ENCODE peak calls at places on chromosomes 3 and 15, in six cellular contexts. W is neural progenitor cell, M is OCI-LY7, D is IMR-90, I is H9, B is GM23248. T is an unnamed sample.

GRCh38 chr3:94615275-94616065 is 552.6 kb downstream of the NSUN3 start:
- DNase-seq in W (no peak), M (no peak), D (no peak), I (no peak), B (no peak), T (no peak)

GRCh38 chr15:73924258-73924921 is 1.9 kb upstream of the LOXL1 start:
- DNase-seq in W (peak), M (no peak), D (peak), I (no peak), B (peak), T (peak)

GRCh38 chr3:35929158-35929557 is 289.8 kb downstream of the ARPP21 start:
- DNase-seq in W (no peak), M (no peak), D (peak), I (no peak), B (no peak), T (no peak)

GRCh38 chr3:2686816-2687502 is 423.2 kb downstream of the IL5RA start:
- DNase-seq in W (no peak), M (no peak), D (no peak), I (no peak), B (no peak), T (no peak)

GRCh38 chr3:184466413-184466960 is 86.6 kb downstream of the CHRD start:
- DNase-seq in W (peak), M (no peak), D (peak), I (no peak), B (peak), T (peak)

GRCh38 chr3:89049119-89049518 is 58.3 kb upstream of the EPHA3 start:
- DNase-seq in W (peak), M (peak), D (peak), I (peak), B (no peak), T (no peak)

GRCh38 chr3:50189274-50189673 is 2.1 kb upstream of the GNAT1 start:
- DNase-seq in W (peak), M (peak), D (peak), I (peak), B (peak), T (peak)

GRCh38 chr3:174398761-174399160 is 460.4 kb upstream of the NAALADL2 start:
- DNase-seq in W (no peak), M (no peak), D (peak), I (no peak), B (no peak), T (no peak)

GRCh38 chr15:86743283-86743903 is 663.7 kb downstream of the AGBL1 start:
- DNase-seq in W (peak), M (peak), D (no peak), I (peak), B (no peak), T (peak)

GRCh38 chr3:186320862-186321568 is 41.0 kb downstream of the DGKG start:
- DNase-seq in W (no peak), M (no peak), D (peak), I (no peak), B (peak), T (no peak)

GRCh38 chr3:22537560-22537959 is 665.6 kb upstream of the UBE2E2 start:
- DNase-seq in W (no peak), M (no peak), D (no peak), I (no peak), B (no peak), T (no peak)

GRCh38 chr3:100766069-100766468 is 56.8 kb downstream of the TFG start:
- DNase-seq in W (no peak), M (no peak), D (no peak), I (no peak), B (no peak), T (no peak)

GRCh38 chr3:99789322-99789721 is 28.3 kb upstream of the CMSS1 start:
- DNase-seq in W (peak), M (peak), D (peak), I (no peak), B (peak), T (peak)

GRCh38 chr3:105458518-105459215 is 92.0 kb downstream of the ALCAM start:
- DNase-seq in W (no peak), M (no peak), D (peak), I (no peak), B (peak), T (no peak)

GRCh38 chr3:58006661-58007060 is 1.6 kb upstream of the FLNB start:
- DNase-seq in W (no peak), M (no peak), D (no peak), I (no peak), B (no peak), T (no peak)

GRCh38 chr15:59555696-59556095 is 55.9 kb upstream of the GCNT3 start:
- DNase-seq in W (no peak), M (no peak), D (no peak), I (no peak), B (peak), T (no peak)

GRCh38 chr15:59550961-59551360 is 60.6 kb upstream of the GCNT3 start:
- DNase-seq in W (no peak), M (no peak), D (no peak), I (no peak), B (no peak), T (no peak)

GRCh38 chr15:59550520-59550919 is 61.1 kb upstream of the GCNT3 start:
- DNase-seq in W (no peak), M (no peak), D (no peak), I (no peak), B (no peak), T (no peak)

GRCh38 chr15:59556405-59556804 is 55.2 kb upstream of the GCNT3 start:
- DNase-seq in W (no peak), M (no peak), D (no peak), I (no peak), B (peak), T (no peak)

GRCh38 chr15:59553879-59554735 is 57.5 kb upstream of the GCNT3 start:
- DNase-seq in W (no peak), M (no peak), D (no peak), I (no peak), B (peak), T (peak)
- H2AFZ ChIP-seq in W (no peak), M (no peak), D (no peak), I (no peak), B (no peak), T (no peak)

DNA sequence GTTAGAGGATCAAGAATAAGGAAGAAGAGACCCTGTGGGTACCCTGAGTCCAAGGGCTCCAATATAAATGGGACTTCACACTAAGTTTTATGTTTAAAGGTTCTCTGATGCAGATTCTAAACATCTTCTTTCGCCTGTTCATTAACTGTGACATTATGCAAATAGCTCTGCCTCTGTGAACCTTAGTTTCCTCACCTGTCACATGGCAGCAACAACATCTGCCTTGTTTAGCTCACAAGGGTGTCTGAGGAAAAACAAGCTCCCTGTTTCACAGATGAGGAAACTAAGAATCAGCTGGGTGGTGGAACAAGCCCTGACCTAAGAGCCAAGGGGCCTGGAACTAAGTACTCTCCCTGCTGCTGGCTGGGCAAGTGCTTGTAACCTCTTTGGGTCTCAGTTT is 40.8 kb downstream of the GOLGA6L1 start:
- DNase-seq in W (no peak), M (peak), D (no peak), I (no peak), B (no peak), T (no peak)
- H2AFZ ChIP-seq in W (no peak), M (no peak), D (no peak), I (no peak), B (no peak), T (no peak)

GRCh38 chr3:171772427-171773056 is 37.7 kb downstream of the PLD1 start:
- DNase-seq in W (peak), M (peak), D (peak), I (peak), B (peak), T (peak)

GRCh38 chr3:171776411-171776810 is 33.9 kb downstream of the PLD1 start:
- DNase-seq in W (no peak), M (no peak), D (no peak), I (no peak), B (no peak), T (no peak)

GRCh38 chr3:171776839-171777607 is 33.3 kb downstream of the PLD1 start:
- DNase-seq in W (no peak), M (no peak), D (no peak), I (no peak), B (no peak), T (no peak)

GRCh38 chr3:171775943-171776342 is 34.3 kb downstream of the PLD1 start:
- DNase-seq in W (no peak), M (no peak), D (no peak), I (no peak), B (no peak), T (no peak)

DNA sequence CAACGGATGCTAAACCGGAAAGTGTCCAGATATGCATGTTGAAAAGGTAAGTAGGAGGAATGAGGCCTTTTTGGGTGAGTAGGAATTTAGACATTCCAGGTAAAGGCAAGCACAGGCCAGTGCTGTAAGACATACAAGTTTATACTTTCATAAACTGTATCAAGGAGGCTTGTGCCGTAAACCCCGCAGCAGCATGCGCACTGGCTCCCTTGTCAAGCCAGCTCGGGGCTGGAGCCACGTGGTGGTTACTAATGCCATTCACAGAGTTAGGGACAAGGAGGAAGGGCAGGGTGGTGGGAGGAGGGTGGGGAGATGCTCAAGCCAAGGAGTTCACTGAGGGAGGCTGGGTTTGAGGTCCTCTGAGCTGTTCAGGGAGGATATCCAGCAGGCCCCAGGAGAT is 35.8 kb downstream of the PLD1 start:
- DNase-seq in W (no peak), M (no peak), D (no peak), I (no peak), B (no peak), T (no peak)
- H2AFZ ChIP-seq in W (no peak), M (no peak), D (peak), I (no peak), B (no peak), T (no peak)

DNA sequence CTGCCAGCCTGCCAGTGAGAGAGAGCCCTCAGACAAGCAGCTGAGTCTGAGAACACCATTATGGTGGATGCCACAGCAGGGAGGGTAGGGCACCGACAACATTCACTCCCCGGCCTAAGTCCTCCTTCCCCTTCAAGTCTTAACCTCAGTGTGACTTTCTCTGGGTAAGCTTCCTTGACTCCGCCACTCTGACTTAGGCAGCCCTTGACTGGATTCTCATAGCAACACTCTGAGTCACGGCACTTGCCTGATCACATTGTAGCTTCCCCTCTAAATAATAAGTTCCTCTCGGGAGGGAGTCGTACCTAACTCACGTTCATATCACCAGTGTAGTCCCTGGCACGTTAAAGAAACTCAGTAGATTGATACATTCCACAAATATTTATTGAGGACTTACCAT is 180.5 kb downstream of the FOXB1 start:
- DNase-seq in W (no peak), M (no peak), D (peak), I (no peak), B (peak), T (peak)
- H2AFZ ChIP-seq in W (no peak), M (no peak), D (no peak), I (no peak), B (no peak), T (no peak)

GRCh38 chr3:170908235-170909116 is at the start of gene EIF5A2:
- DNase-seq in W (peak), M (peak), D (peak), I (peak), B (peak), T (peak)

GRCh38 chr3:170907519-170908234 is 760 bp downstream of the EIF5A2 start:
- DNase-seq in W (peak), M (peak), D (peak), I (no peak), B (peak), T (peak)

GRCh38 chr3:170910542-170910941 is 2.1 kb upstream of the EIF5A2 start:
- DNase-seq in W (no peak), M (no peak), D (no peak), I (no peak), B (peak), T (no peak)

GRCh38 chr3:170911051-170911450 is 2.6 kb upstream of the EIF5A2 start:
- DNase-seq in W (no peak), M (no peak), D (no peak), I (no peak), B (no peak), T (no peak)

DNA sequence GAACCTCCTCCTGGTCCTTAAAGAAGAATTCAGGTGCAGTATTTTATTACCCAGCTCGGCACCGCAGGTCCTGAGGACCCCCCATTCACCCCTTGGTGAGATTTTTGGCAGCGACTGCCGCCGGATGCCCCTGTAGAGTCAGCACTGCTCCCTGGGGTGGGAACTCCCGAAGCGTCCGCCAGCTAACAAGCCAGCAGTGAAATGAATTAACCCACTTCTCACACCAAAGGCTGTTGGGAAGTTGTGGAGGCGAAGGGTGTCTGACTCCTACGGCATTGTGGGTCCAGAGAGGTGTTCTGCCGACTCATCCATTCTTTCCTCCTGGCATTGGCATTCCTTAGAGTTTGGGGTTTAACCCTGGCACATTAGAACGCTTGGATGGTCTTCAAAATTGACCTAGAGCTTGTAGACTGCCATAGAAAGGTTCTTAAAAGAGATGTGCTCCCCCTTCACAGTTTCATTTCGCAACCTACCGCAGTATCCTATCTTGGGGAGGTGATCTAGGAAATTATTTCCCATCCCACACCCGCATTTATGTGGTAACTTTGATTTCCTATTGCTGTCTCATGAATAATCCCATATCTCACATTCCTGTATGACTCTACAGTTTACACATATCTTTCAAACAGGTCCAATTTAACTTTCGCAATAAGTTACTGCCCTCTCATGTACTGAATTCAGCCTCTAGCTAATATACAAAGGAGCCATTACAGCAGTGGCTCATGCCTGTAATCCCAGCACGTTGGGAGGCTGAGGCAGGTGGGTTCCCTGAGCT is 879 bp upstream of the EIF5A2 start:
- DNase-seq in W (no peak), M (no peak), D (peak), I (no peak), B (peak), T (peak)
- H2AFZ ChIP-seq in W (no peak), M (peak), D (peak), I (no peak), B (peak), T (no peak)

GRCh38 chr3:33882296-33882695 is 83.9 kb downstream of the PDCD6IP start:
- DNase-seq in W (no peak), M (no peak), D (no peak), I (no peak), B (no peak), T (no peak)

GRCh38 chr3:33884204-33884561 is 85.8 kb downstream of the PDCD6IP start:
- DNase-seq in W (peak), M (no peak), D (no peak), I (peak), B (peak), T (no peak)

GRCh38 chr3:33884701-33885100 is 86.3 kb downstream of the PDCD6IP start:
- DNase-seq in W (no peak), M (no peak), D (no peak), I (no peak), B (no peak), T (no peak)

GRCh38 chr3:33885496-33885895 is 87.1 kb downstream of the PDCD6IP start:
- DNase-seq in W (no peak), M (no peak), D (no peak), I (no peak), B (no peak), T (no peak)

GRCh38 chr3:33883538-33884203 is 85.2 kb downstream of the PDCD6IP start:
- DNase-seq in W (peak), M (peak), D (peak), I (no peak), B (peak), T (peak)
- H2AFZ ChIP-seq in W (peak), M (peak), D (peak), I (peak), B (peak), T (no peak)

DNA sequence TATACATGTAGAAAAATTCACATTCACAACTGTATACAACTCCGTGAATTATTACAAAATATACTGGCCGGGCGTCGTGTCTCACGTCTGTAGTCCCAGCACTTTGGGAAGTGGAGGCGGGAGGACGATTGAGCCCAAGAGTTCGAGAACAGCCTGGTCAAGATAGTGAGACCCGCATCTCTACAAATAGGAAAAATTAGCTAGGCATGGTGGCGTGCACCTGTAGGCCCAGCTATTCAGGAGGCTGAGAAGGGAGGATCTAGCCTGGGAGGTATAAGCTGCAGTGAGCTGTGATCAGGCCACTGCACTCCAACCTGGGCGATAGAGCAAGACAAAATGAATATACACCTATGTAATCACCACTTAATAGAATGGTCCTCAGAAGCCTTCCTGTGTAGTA is 1.3 kb downstream of the RAD51 start:
- DNase-seq in W (no peak), M (peak), D (no peak), I (no peak), B (peak), T (no peak)
- H2AFZ ChIP-seq in W (no peak), M (no peak), D (peak), I (no peak), B (peak), T (peak)

T was measured in hepatocyte.